ENCODE peak calls at places on chromosomes 1 and 21, in seven cellular contexts. R is germinal center; Z is aorta; H is NCI-H2171; Y is NCI-H1417 treated with DMSO at 0.1 percent for 48 hours; G is activated naive CD8-positive, alpha-beta T cell treated with anti-CD3 and anti-CD28 coated beads, Interleukin-2, amount 10 ng/mL, durations not matched to agents 7 days and 5 days; V is Right ventricle myocardium superior. O is an unnamed sample.
A peak's percentile ranks its signal among the peaks of the same experiment; 100 is the strongest.

GRCh38 chr1:221392453-221392852 is 349.4 kb downstream of the DUSP10 start:
- DNase-seq in R (no peak), Z (peak; percentile 70), H (no peak), Y (no peak), G (no peak), V (peak; percentile 41), O (no peak)

GRCh38 chr1:54453089-54453488 is 46.9 kb upstream of the SSBP3 start:
- DNase-seq in R (no peak), Z (peak; percentile 15), H (no peak), Y (no peak), G (no peak), V (no peak), O (no peak)

GRCh38 chr1:82565546-82565945 is 764.8 kb downstream of the ADGRL2 start:
- DNase-seq in R (no peak), Z (no peak), H (no peak), Y (no peak), G (no peak), V (no peak), O (no peak)

GRCh38 chr1:113166473-113166872 is 93.5 kb downstream of the LRIG2 start:
- DNase-seq in R (no peak), Z (no peak), H (no peak), Y (no peak), G (no peak), V (no peak), O (no peak)

GRCh38 chr1:117067528-117068370 is 7.6 kb downstream of the TTF2 start:
- DNase-seq in R (peak; percentile 35), Z (no peak), H (peak; percentile 32), Y (no peak), G (no peak), V (peak; percentile 53), O (no peak)

GRCh38 chr1:12439083-12439482 is 178.9 kb downstream of the DHRS3 start:
- DNase-seq in R (no peak), Z (no peak), H (no peak), Y (no peak), G (no peak), V (no peak), O (no peak)

GRCh38 chr1:66951513-66951912 is 26.7 kb downstream of the MIER1 start:
- DNase-seq in R (no peak), Z (no peak), H (no peak), Y (no peak), G (no peak), V (no peak), O (no peak)

GRCh38 chr21:31273278-31273677 is 70.8 kb downstream of the TIAM1 start:
- DNase-seq in R (no peak), Z (no peak), H (no peak), Y (no peak), G (no peak), V (no peak), O (no peak)

GRCh38 chr21:23801292-23801691 is 1806.0 kb downstream of the MRPL39 start:
- DNase-seq in R (no peak), Z (no peak), H (no peak), Y (no peak), G (no peak), V (no peak), O (no peak)

GRCh38 chr1:227769601-227770494 is 34.6 kb downstream of the SNAP47 start:
- DNase-seq in R (no peak), Z (peak; percentile 66), H (no peak), Y (no peak), G (no peak), V (peak; percentile 23), O (no peak)

GRCh38 chr1:47709302-47710074 is 271.6 kb downstream of the FOXD2 start:
- DNase-seq in R (peak; percentile 58), Z (no peak), H (peak; percentile 57), Y (peak; percentile 71), G (peak; percentile 47), V (no peak), O (no peak)

GRCh38 chr1:211606914-211607751 is 28.2 kb upstream of the SLC30A1 start:
- DNase-seq in R (peak; percentile 62), Z (no peak), H (no peak), Y (no peak), G (no peak), V (peak; percentile 63), O (peak; percentile 79)